ENCODE peak calls at places on chromosome 5, in eight cellular contexts. One of them, this sample, is unnamed.

GRCh38 chr5:27020965-27021364 is 17.4 kb downstream of the CDH9 start:
- DNase-seq in HCT116: no peak
- DNase-seq in uterus: no peak
- DNase-seq in stomach: no peak
- DNase-seq in IMR-90: peak
- DNase-seq in Peyer's patch: no peak
- DNase-seq in GM12878: no peak
- DNase-seq in A549: peak
- DNase-seq in this sample: peak

GRCh38 chr5:157506066-157506590 is 46.1 kb downstream of the NIPAL4 start:
- DNase-seq in uterus: no peak
- DNase-seq in GM12878: no peak
- DNase-seq in stomach: no peak
- DNase-seq in A549: no peak
- DNase-seq in IMR-90: no peak
- DNase-seq in Peyer's patch: no peak
- DNase-seq in HCT116: no peak
- DNase-seq in this sample: no peak

GRCh38 chr5:82320971-82321370 is 42.8 kb upstream of the RPS23 start:
- DNase-seq in stomach: no peak
- DNase-seq in uterus: no peak
- DNase-seq in IMR-90: no peak
- DNase-seq in Peyer's patch: no peak
- DNase-seq in GM12878: no peak
- DNase-seq in A549: no peak
- DNase-seq in HCT116: no peak
- DNase-seq in this sample: no peak

GRCh38 chr5:140821375-140822280 is at the start of gene PCDHA5:
- DNase-seq in GM12878: no peak
- DNase-seq in A549: peak
- DNase-seq in uterus: no peak
- DNase-seq in Peyer's patch: no peak
- DNase-seq in stomach: no peak
- DNase-seq in IMR-90: no peak
- DNase-seq in HCT116: no peak
- DNase-seq in this sample: peak

GRCh38 chr5:78050888-78051287 is 243.6 kb downstream of the AP3B1 start:
- DNase-seq in GM12878: no peak
- DNase-seq in HCT116: no peak
- DNase-seq in IMR-90: peak
- DNase-seq in stomach: no peak
- DNase-seq in A549: peak
- DNase-seq in uterus: no peak
- DNase-seq in Peyer's patch: no peak
- DNase-seq in this sample: peak

GRCh38 chr5:6193315-6193714 is 185.0 kb downstream of the MED10 start:
- DNase-seq in A549: no peak
- DNase-seq in HCT116: no peak
- DNase-seq in Peyer's patch: no peak
- DNase-seq in uterus: no peak
- DNase-seq in stomach: no peak
- DNase-seq in GM12878: no peak
- DNase-seq in IMR-90: no peak
- DNase-seq in this sample: no peak

GRCh38 chr5:124457101-124457500 is 289.3 kb downstream of the ZNF608 start:
- DNase-seq in A549: no peak
- DNase-seq in Peyer's patch: no peak
- DNase-seq in HCT116: no peak
- DNase-seq in GM12878: no peak
- DNase-seq in IMR-90: no peak
- DNase-seq in stomach: no peak
- DNase-seq in uterus: no peak
- DNase-seq in this sample: no peak

GRCh38 chr5:178376906-178377582 is 144.4 kb upstream of the PHYKPL start:
- DNase-seq in HCT116: no peak
- DNase-seq in GM12878: no peak
- DNase-seq in A549: no peak
- DNase-seq in stomach: no peak
- DNase-seq in Peyer's patch: no peak
- DNase-seq in uterus: no peak
- DNase-seq in IMR-90: peak
- DNase-seq in this sample: no peak

GRCh38 chr5:66796306-66797292 is 200.4 kb downstream of the MAST4 start:
- DNase-seq in stomach: no peak
- DNase-seq in uterus: no peak
- DNase-seq in IMR-90: peak
- DNase-seq in A549: peak
- DNase-seq in HCT116: no peak
- DNase-seq in Peyer's patch: no peak
- DNase-seq in GM12878: no peak
- DNase-seq in this sample: no peak

GRCh38 chr5:74363603-74364205 is 276.8 kb downstream of the ENC1 start:
- DNase-seq in uterus: no peak
- DNase-seq in Peyer's patch: no peak
- DNase-seq in GM12878: no peak
- DNase-seq in stomach: no peak
- DNase-seq in IMR-90: no peak
- DNase-seq in A549: no peak
- DNase-seq in HCT116: no peak
- DNase-seq in this sample: no peak

GRCh38 chr5:56200856-56201638 is 32.1 kb downstream of the ANKRD55 start:
- DNase-seq in A549: peak
- DNase-seq in HCT116: peak
- DNase-seq in IMR-90: peak
- DNase-seq in uterus: peak
- DNase-seq in Peyer's patch: peak
- DNase-seq in GM12878: peak
- DNase-seq in stomach: peak
- DNase-seq in this sample: peak

GRCh38 chr5:16574789-16575785 is 41.7 kb downstream of the RETREG1 start:
- DNase-seq in HCT116: no peak
- DNase-seq in GM12878: no peak
- DNase-seq in Peyer's patch: no peak
- DNase-seq in stomach: no peak
- DNase-seq in IMR-90: peak
- DNase-seq in A549: no peak
- DNase-seq in uterus: no peak
- DNase-seq in this sample: no peak

GRCh38 chr5:55600536-55601208 is 65.9 kb upstream of the PLPP1 start:
- DNase-seq in HCT116: no peak
- DNase-seq in IMR-90: peak
- DNase-seq in uterus: peak
- DNase-seq in Peyer's patch: no peak
- DNase-seq in GM12878: no peak
- DNase-seq in A549: peak
- DNase-seq in stomach: no peak
- DNase-seq in this sample: peak

GRCh38 chr5:179368016-179368805 is 22.9 kb upstream of the ADAMTS2 start:
- DNase-seq in A549: no peak
- DNase-seq in HCT116: no peak
- DNase-seq in Peyer's patch: no peak
- DNase-seq in uterus: no peak
- DNase-seq in GM12878: no peak
- DNase-seq in IMR-90: no peak
- DNase-seq in stomach: no peak
- DNase-seq in this sample: no peak

GRCh38 chr5:57010786-57011185 is 58.9 kb upstream of the MIER3 start:
- DNase-seq in Peyer's patch: no peak
- DNase-seq in A549: no peak
- DNase-seq in stomach: no peak
- DNase-seq in IMR-90: no peak
- DNase-seq in GM12878: no peak
- DNase-seq in HCT116: no peak
- DNase-seq in uterus: no peak
- DNase-seq in this sample: no peak

GRCh38 chr5:171714851-171715250 is 70.8 kb upstream of the SMIM23 start:
- DNase-seq in Peyer's patch: no peak
- DNase-seq in GM12878: no peak
- DNase-seq in A549: no peak
- DNase-seq in stomach: no peak
- DNase-seq in HCT116: no peak
- DNase-seq in IMR-90: no peak
- DNase-seq in uterus: no peak
- DNase-seq in this sample: no peak

GRCh38 chr5:95317687-95318086 is 32.8 kb upstream of the MCTP1 start:
- DNase-seq in stomach: no peak
- DNase-seq in A549: no peak
- DNase-seq in IMR-90: no peak
- DNase-seq in HCT116: no peak
- DNase-seq in Peyer's patch: no peak
- DNase-seq in GM12878: no peak
- DNase-seq in uterus: no peak
- DNase-seq in this sample: no peak

GRCh38 chr5:179311581-179311980 is 33.7 kb downstream of the ADAMTS2 start:
- DNase-seq in GM12878: no peak
- DNase-seq in stomach: no peak
- DNase-seq in HCT116: no peak
- DNase-seq in Peyer's patch: no peak
- DNase-seq in A549: no peak
- DNase-seq in uterus: no peak
- DNase-seq in IMR-90: no peak
- DNase-seq in this sample: no peak

GRCh38 chr5:15020731-15021130 is 149.2 kb upstream of the ANKH start:
- DNase-seq in IMR-90: no peak
- DNase-seq in Peyer's patch: no peak
- DNase-seq in uterus: no peak
- DNase-seq in A549: no peak
- DNase-seq in GM12878: no peak
- DNase-seq in stomach: no peak
- DNase-seq in HCT116: no peak
- DNase-seq in this sample: no peak

GRCh38 chr5:113115061-113115460 is 138.5 kb downstream of the DCP2 start:
- DNase-seq in stomach: no peak
- DNase-seq in IMR-90: no peak
- DNase-seq in uterus: no peak
- DNase-seq in GM12878: no peak
- DNase-seq in Peyer's patch: no peak
- DNase-seq in A549: no peak
- DNase-seq in HCT116: no peak
- DNase-seq in this sample: no peak

GRCh38 chr5:93960044-93960443 is 218.6 kb upstream of the POU5F2 start:
- DNase-seq in stomach: no peak
- DNase-seq in uterus: no peak
- DNase-seq in HCT116: no peak
- DNase-seq in GM12878: no peak
- DNase-seq in IMR-90: no peak
- DNase-seq in A549: no peak
- DNase-seq in Peyer's patch: no peak
- DNase-seq in this sample: no peak

GRCh38 chr5:2523180-2523579 is 228.3 kb downstream of the IRX2 start:
- DNase-seq in Peyer's patch: no peak
- DNase-seq in GM12878: no peak
- DNase-seq in IMR-90: no peak
- DNase-seq in uterus: no peak
- DNase-seq in HCT116: no peak
- DNase-seq in stomach: no peak
- DNase-seq in A549: no peak
- DNase-seq in this sample: no peak
- TF ChIP-seq POLR2A in Peyer's patch: no peak
- TF ChIP-seq POLR2A in GM12878: no peak
- TF ChIP-seq POLR2A in IMR-90: no peak
- TF ChIP-seq POLR2A in uterus: no peak
- TF ChIP-seq POLR2A in HCT116: no peak
- TF ChIP-seq POLR2A in stomach: no peak
- TF ChIP-seq POLR2A in A549: no peak
- TF ChIP-seq POLR2A in this sample: no peak

GRCh38 chr5:139275536-139276297 is 17.8 kb upstream of the MATR3 start:
- DNase-seq in Peyer's patch: no peak
- DNase-seq in A549: no peak
- DNase-seq in stomach: no peak
- DNase-seq in GM12878: no peak
- DNase-seq in IMR-90: no peak
- DNase-seq in uterus: no peak
- DNase-seq in HCT116: no peak
- DNase-seq in this sample: no peak
- TF ChIP-seq POLR2A in Peyer's patch: no peak
- TF ChIP-seq POLR2A in A549: no peak
- TF ChIP-seq POLR2A in stomach: no peak
- TF ChIP-seq POLR2A in GM12878: peak
- TF ChIP-seq POLR2A in IMR-90: no peak
- TF ChIP-seq POLR2A in uterus: no peak
- TF ChIP-seq POLR2A in HCT116: no peak
- TF ChIP-seq POLR2A in this sample: no peak

GRCh38 chr5:150440948-150441812 is 8.4 kb downstream of the RPS14 start:
- DNase-seq in Peyer's patch: no peak
- DNase-seq in uterus: no peak
- DNase-seq in GM12878: no peak
- DNase-seq in stomach: no peak
- DNase-seq in IMR-90: no peak
- DNase-seq in HCT116: no peak
- DNase-seq in A549: no peak
- DNase-seq in this sample: peak

GRCh38 chr5:150444770-150445169 is 4.8 kb downstream of the RPS14 start:
- DNase-seq in uterus: no peak
- DNase-seq in Peyer's patch: no peak
- DNase-seq in HCT116: no peak
- DNase-seq in stomach: no peak
- DNase-seq in IMR-90: no peak
- DNase-seq in GM12878: no peak
- DNase-seq in A549: no peak
- DNase-seq in this sample: no peak

GRCh38 chr5:150442699-150443080 is 6.8 kb downstream of the RPS14 start:
- DNase-seq in HCT116: no peak
- DNase-seq in uterus: no peak
- DNase-seq in IMR-90: no peak
- DNase-seq in GM12878: no peak
- DNase-seq in A549: no peak
- DNase-seq in stomach: no peak
- DNase-seq in Peyer's patch: no peak
- DNase-seq in this sample: no peak

GRCh38 chr5:150441813-150442698 is 7.5 kb downstream of the RPS14 start:
- DNase-seq in HCT116: no peak
- DNase-seq in IMR-90: no peak
- DNase-seq in Peyer's patch: no peak
- DNase-seq in A549: no peak
- DNase-seq in GM12878: no peak
- DNase-seq in stomach: no peak
- DNase-seq in uterus: no peak
- DNase-seq in this sample: no peak

GRCh38 chr5:150443242-150444075 is 6.1 kb downstream of the RPS14 start:
- DNase-seq in IMR-90: no peak
- DNase-seq in GM12878: no peak
- DNase-seq in A549: no peak
- DNase-seq in HCT116: no peak
- DNase-seq in Peyer's patch: no peak
- DNase-seq in uterus: no peak
- DNase-seq in stomach: no peak
- DNase-seq in this sample: no peak
- TF ChIP-seq POLR2A in IMR-90: no peak
- TF ChIP-seq POLR2A in GM12878: peak
- TF ChIP-seq POLR2A in A549: no peak
- TF ChIP-seq POLR2A in HCT116: no peak
- TF ChIP-seq POLR2A in Peyer's patch: no peak
- TF ChIP-seq POLR2A in uterus: no peak
- TF ChIP-seq POLR2A in stomach: no peak
- TF ChIP-seq POLR2A in this sample: peak

DNA sequence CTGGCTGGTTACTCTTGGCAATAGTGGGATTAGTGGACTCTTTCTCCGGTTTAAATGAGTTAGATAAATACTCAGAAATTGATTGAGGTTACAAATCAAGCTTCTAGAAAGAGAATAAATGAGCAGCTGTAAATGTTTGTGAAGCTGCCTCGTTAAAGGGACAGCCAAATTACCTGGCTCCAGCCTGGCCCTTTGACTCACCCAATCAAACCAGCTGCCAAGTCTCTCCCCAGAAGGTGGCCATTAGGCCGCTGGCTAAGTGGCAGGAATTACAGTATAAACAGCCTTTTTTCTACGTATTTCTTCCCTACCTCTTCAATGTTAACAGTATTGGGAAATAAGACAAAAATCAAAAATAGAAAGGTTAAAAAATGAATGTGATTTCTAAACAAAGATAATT is 46.0 kb upstream of the SRFBP1 start:
- DNase-seq in IMR-90: no peak
- DNase-seq in A549: no peak
- DNase-seq in stomach: no peak
- DNase-seq in HCT116: no peak
- DNase-seq in uterus: no peak
- DNase-seq in Peyer's patch: no peak
- DNase-seq in GM12878: no peak
- DNase-seq in this sample: no peak
- TF ChIP-seq POLR2A in IMR-90: no peak
- TF ChIP-seq POLR2A in A549: no peak
- TF ChIP-seq POLR2A in stomach: no peak
- TF ChIP-seq POLR2A in HCT116: no peak
- TF ChIP-seq POLR2A in uterus: no peak
- TF ChIP-seq POLR2A in Peyer's patch: no peak
- TF ChIP-seq POLR2A in GM12878: no peak
- TF ChIP-seq POLR2A in this sample: no peak